ENCODE peak calls at places on chromosomes 5 and 9, in seven cellular contexts. C is astrocyte of the spinal cord, W is Peyer's patch, S is GM12878, J is stomach, F is cardiac muscle cell, L is HL-60. M is an unnamed sample.

GRCh38 chr5:72956324-72957140 is 691 bp downstream of the FCHO2 start:
- DNase-seq in C (peak; percentile 75), W (peak; percentile 71), S (no peak), J (peak; percentile 39), F (peak; percentile 66), L (peak; percentile 53), M (peak; percentile 60)

GRCh38 chr5:174409070-174409469 is 315.3 kb upstream of the MSX2 start:
- DNase-seq in C (no peak), W (no peak), S (no peak), J (no peak), F (no peak), L (peak; percentile 64), M (no peak)

GRCh38 chr5:135223891-135224625 is 175.0 kb downstream of the MACROH2A1 start:
- DNase-seq in C (no peak), W (peak; percentile 23), S (no peak), J (peak; percentile 0), F (no peak), L (peak; percentile 55), M (no peak)

GRCh38 chr5:6736524-6737042 is 23.4 kb downstream of the TENT4A start:
- DNase-seq in C (no peak), W (no peak), S (no peak), J (no peak), F (no peak), L (no peak), M (no peak)

GRCh38 chr5:112978836-112979235 is 2.2 kb downstream of the DCP2 start:
- DNase-seq in C (no peak), W (no peak), S (no peak), J (no peak), F (no peak), L (no peak), M (no peak)

GRCh38 chr9:34884732-34885131 is 73.4 kb upstream of the PHF24 start:
- DNase-seq in C (no peak), W (no peak), S (peak; percentile 41), J (no peak), F (no peak), L (no peak), M (no peak)

GRCh38 chr9:89635007-89635742 is 30.4 kb downstream of the GADD45G start:
- DNase-seq in C (peak; percentile 81), W (no peak), S (no peak), J (peak; percentile 84), F (peak; percentile 77), L (no peak), M (peak; percentile 55)

GRCh38 chr9:95757026-95757425 is 118.5 kb upstream of the ERCC6L2 start:
- DNase-seq in C (peak; percentile 58), W (no peak), S (no peak), J (no peak), F (peak; percentile 95), L (no peak), M (peak; percentile 93)

GRCh38 chr9:107213561-107214028 is 69.5 kb upstream of the RAD23B start:
- DNase-seq in C (peak; percentile 94), W (peak; percentile 55), S (peak; percentile 76), J (no peak), F (peak; percentile 91), L (no peak), M (peak; percentile 87)

GRCh38 chr9:69056416-69056815 is 20.9 kb downstream of the FXN start:
- DNase-seq in C (no peak), W (no peak), S (no peak), J (no peak), F (peak; percentile 40), L (no peak), M (no peak)

GRCh38 chr5:147439253-147439652 is 70.6 kb downstream of the DPYSL3 start:
- DNase-seq in C (peak; percentile 69), W (no peak), S (no peak), J (no peak), F (no peak), L (no peak), M (no peak)
- TF ChIP-seq CTCF in C (no peak), W (no peak), S (no peak), J (no peak), F (no peak), L (no peak), M (no peak)

GRCh38 chr5:10612251-10612650 is 48.4 kb downstream of the ANKRD33B start:
- DNase-seq in C (no peak), W (no peak), S (no peak), J (no peak), F (no peak), L (no peak), M (no peak)
- H3K4me3 ChIP-seq in C (no peak overlapping the region), W (no peak overlapping the region), S (no peak overlapping the region), J (no peak overlapping the region), F (no peak overlapping the region), L (no peak overlapping the region), M (no peak overlapping the region)

GRCh38 chr5:79512692-79513518 is 1.0 kb downstream of the HOMER1 start:
- DNase-seq in C (peak; percentile 38), W (no peak), S (no peak), J (no peak), F (peak; percentile 34), L (no peak), M (peak; percentile 35)
- TF ChIP-seq CTCF in C (no peak), W (no peak), S (no peak), J (no peak), F (no peak), L (no peak), M (no peak)

GRCh38 chr9:85964526-85964925 is 23.6 kb downstream of the NAA35 start:
- DNase-seq in C (no peak), W (no peak), S (no peak), J (no peak), F (no peak), L (no peak), M (no peak)

GRCh38 chr9:85969727-85970126 is 28.8 kb downstream of the NAA35 start:
- DNase-seq in C (no peak), W (no peak), S (no peak), J (no peak), F (no peak), L (no peak), M (no peak)

GRCh38 chr9:85960688-85961093 is 19.7 kb downstream of the NAA35 start:
- DNase-seq in C (no peak), W (no peak), S (no peak), J (no peak), F (peak; percentile 35), L (no peak), M (peak; percentile 6)

GRCh38 chr9:85959955-85960354 is 19.0 kb downstream of the NAA35 start:
- DNase-seq in C (no peak), W (no peak), S (no peak), J (no peak), F (peak; percentile 18), L (no peak), M (peak; percentile 3)

GRCh38 chr9:85964949-85965348 is 24.0 kb downstream of the NAA35 start:
- DNase-seq in C (no peak), W (no peak), S (no peak), J (no peak), F (no peak), L (no peak), M (no peak)
- H3K4me3 ChIP-seq in C (no peak overlapping the region), W (no peak overlapping the region), S (no peak overlapping the region), J (no peak overlapping the region), F (no peak overlapping the region), L (no peak overlapping the region), M (no peak overlapping the region)

GRCh38 chr5:77170196-77170595 is 40.3 kb upstream of the PDE8B start:
- DNase-seq in C (no peak), W (no peak), S (no peak), J (no peak), F (no peak), L (no peak), M (no peak)
- TF ChIP-seq CTCF in C (no peak), W (no peak), S (no peak), J (no peak), F (no peak), L (no peak), M (no peak)

DNA sequence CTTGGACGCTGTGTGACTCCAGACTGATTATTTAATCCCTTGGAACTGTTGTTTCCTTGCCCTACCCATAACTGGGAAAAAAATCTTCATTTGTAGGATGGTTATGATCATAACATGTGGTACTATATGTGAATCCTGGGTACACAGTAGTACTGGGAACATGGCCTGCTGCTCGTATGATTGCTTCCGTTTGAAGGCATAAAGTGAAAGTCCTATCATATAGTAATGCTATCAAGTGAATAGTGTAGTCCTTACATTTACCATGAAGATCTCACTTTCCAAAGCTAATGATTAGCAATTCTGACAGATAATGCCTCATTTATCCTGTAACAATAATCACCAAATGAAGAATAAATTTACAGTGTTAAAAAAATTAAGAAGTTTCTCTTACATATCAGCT is 53.2 kb downstream of the MEF2C start:
- DNase-seq in C (no peak), W (no peak), S (no peak), J (no peak), F (no peak), L (no peak), M (peak; percentile 41)
- H3K4me3 ChIP-seq in C (no peak overlapping the region), W (peak overlapping the region; percentile 0), S (peak overlapping the region; percentile 48), J (no peak overlapping the region), F (no peak overlapping the region), L (no peak overlapping the region), M (peak overlapping the region; percentile 18)

GRCh38 chr5:168086104-168086610 is 205.3 kb upstream of the WWC1 start:
- DNase-seq in C (no peak), W (no peak), S (no peak), J (no peak), F (peak; percentile 3), L (no peak), M (no peak)
- TF ChIP-seq CTCF in C (no peak), W (no peak), S (no peak), J (no peak), F (no peak), L (no peak), M (no peak)

DNA sequence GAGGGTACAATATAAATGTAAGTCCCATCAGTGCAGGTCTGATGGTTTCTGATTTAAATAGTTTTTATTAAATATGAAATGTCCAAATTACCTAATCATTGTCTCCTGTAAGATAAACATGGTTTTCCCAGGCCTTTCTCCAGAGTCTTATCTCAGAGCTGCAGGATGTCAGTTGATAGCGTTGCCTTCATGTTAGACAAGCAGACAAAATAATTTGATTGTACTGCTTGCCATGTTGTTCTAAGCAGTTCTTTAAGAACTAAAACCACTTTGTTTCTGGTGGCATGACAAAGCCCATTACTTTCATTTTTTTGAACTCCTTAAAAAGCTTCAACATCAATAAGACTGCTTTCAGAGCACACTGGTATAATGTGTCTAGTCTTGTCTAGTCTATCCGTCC is 1073.5 kb downstream of the MAT2B start:
- DNase-seq in C (no peak), W (no peak), S (no peak), J (no peak), F (no peak), L (no peak), M (no peak)
- H3K4me3 ChIP-seq in C (no peak overlapping the region), W (no peak overlapping the region), S (no peak overlapping the region), J (no peak overlapping the region), F (no peak overlapping the region), L (no peak overlapping the region), M (no peak overlapping the region)